ENCODE peak calls at places on chromosomes 2 and 18, in eight cellular contexts. F, Y, D, B, M, E, T and Z are unnamed samples.

GRCh38 chr18:61889541-61889940 is 3.3 kb downstream of the RNF152 start:
- DNase-seq in T (no peak), Y (no peak), F (no peak), D (no peak), E (no peak), B (no peak), M (no peak), Z (no peak)

GRCh38 chr2:56104951-56105350 is 78.8 kb upstream of the CCDC85A start:
- DNase-seq in E (no peak), M (no peak), Y (no peak), F (no peak), D (no peak), T (no peak), B (no peak), Z (no peak)

GRCh38 chr2:137969418-137969765 is 5.1 kb downstream of the HNMT start:
- DNase-seq in Y (no peak), B (no peak), M (no peak), D (peak), E (peak), F (peak), T (peak), Z (no peak)

GRCh38 chr2:979286-979928 is 28.8 kb downstream of the SNTG2 start:
- DNase-seq in T (no peak), E (no peak), F (no peak), B (no peak), M (no peak), D (no peak), Y (no peak), Z (no peak)

GRCh38 chr2:47636596-47636995 is 146.3 kb upstream of the MSH6 start:
- DNase-seq in M (no peak), B (no peak), E (no peak), F (no peak), Y (no peak), T (no peak), D (no peak), Z (no peak)

GRCh38 chr2:199471443-199472057 is 13.8 kb upstream of the SATB2 start:
- DNase-seq in E (no peak), F (no peak), B (no peak), D (peak), T (peak), Y (no peak), M (no peak), Z (peak)

GRCh38 chr2:43293744-43294695 is 67.6 kb upstream of the ZFP36L2 start:
- DNase-seq in T (peak), E (peak), B (peak), Y (peak), M (peak), F (peak), D (peak), Z (no peak)

GRCh38 chr2:54081574-54081973 is 33.8 kb upstream of the ACYP2 start:
- DNase-seq in D (no peak), F (no peak), M (no peak), T (no peak), E (no peak), Y (no peak), B (no peak), Z (no peak)

GRCh38 chr18:23115683-23116096 is 19.6 kb upstream of the CABLES1 start:
- DNase-seq in E (peak), D (peak), T (peak), B (no peak), M (no peak), Y (no peak), F (peak), Z (no peak)

GRCh38 chr2:68721482-68722071 is 13.0 kb upstream of the ARHGAP25 start:
- DNase-seq in Y (no peak), D (no peak), B (no peak), M (no peak), T (no peak), E (no peak), F (no peak), Z (no peak)

GRCh38 chr18:55413474-55413873 is 174.5 kb downstream of the TCF4 start:
- DNase-seq in Y (no peak), M (no peak), D (no peak), B (no peak), E (no peak), T (no peak), F (no peak), Z (no peak)

GRCh38 chr2:102099536-102100293 is 42.8 kb upstream of the IL1R1 start:
- DNase-seq in E (no peak), M (no peak), F (no peak), B (no peak), D (no peak), Y (no peak), T (peak), Z (peak)

GRCh38 chr2:101251844-101252407 is 760 bp upstream of the CNOT11 start:
- DNase-seq in T (no peak), D (no peak), B (peak), F (no peak), M (no peak), Y (peak), E (no peak), Z (no peak)

GRCh38 chr2:74216642-74217041 is 18.2 kb downstream of the MTHFD2 start:
- DNase-seq in B (no peak), Y (no peak), D (no peak), T (no peak), E (no peak), F (no peak), M (no peak), Z (no peak)

GRCh38 chr2:182890305-182890704 is 23.9 kb upstream of the FRZB start:
- DNase-seq in B (no peak), Y (no peak), M (no peak), D (no peak), T (no peak), E (no peak), F (no peak), Z (no peak)

GRCh38 chr2:180959787-180960186 is 20.6 kb upstream of the UBE2E3 start:
- DNase-seq in T (no peak), D (no peak), E (no peak), B (no peak), F (no peak), M (no peak), Y (no peak), Z (no peak)
- H3K4me3 ChIP-seq in T (no peak), D (no peak), E (no peak), B (no peak), F (no peak), M (no peak), Y (no peak), Z (no peak)

GRCh38 chr2:96906719-96907404 is 37.0 kb upstream of the SEMA4C start:
- DNase-seq in Y (no peak), E (no peak), M (peak), F (no peak), D (peak), B (no peak), T (no peak), Z (peak)
- H3K4me3 ChIP-seq in Y (no peak), E (no peak), M (peak), F (no peak), D (no peak), B (no peak), T (no peak), Z (peak)

GRCh38 chr2:219643788-219644398 is 16.5 kb downstream of the SLC4A3 start:
- DNase-seq in B (no peak), T (peak), E (no peak), Y (no peak), D (no peak), F (no peak), M (peak), Z (peak)

GRCh38 chr2:219642465-219643083 is 15.1 kb downstream of the SLC4A3 start:
- DNase-seq in M (peak), Y (peak), F (peak), B (peak), E (peak), D (peak), T (peak), Z (peak)

GRCh38 chr2:219642064-219642444 is 14.6 kb downstream of the SLC4A3 start:
- DNase-seq in Y (no peak), T (no peak), E (no peak), D (no peak), B (no peak), F (no peak), M (no peak), Z (peak)

GRCh38 chr2:219641390-219642063 is 14.1 kb downstream of the SLC4A3 start:
- DNase-seq in T (no peak), M (peak), Y (no peak), D (no peak), B (no peak), F (no peak), E (no peak), Z (peak)

GRCh38 chr2:219643084-219643473 is 15.6 kb downstream of the SLC4A3 start:
- DNase-seq in M (peak), Y (no peak), T (no peak), B (no peak), E (no peak), F (no peak), D (no peak), Z (peak)
- H3K4me3 ChIP-seq in M (no peak), Y (no peak), T (no peak), B (no peak), E (no peak), F (no peak), D (no peak), Z (no peak)

DNA sequence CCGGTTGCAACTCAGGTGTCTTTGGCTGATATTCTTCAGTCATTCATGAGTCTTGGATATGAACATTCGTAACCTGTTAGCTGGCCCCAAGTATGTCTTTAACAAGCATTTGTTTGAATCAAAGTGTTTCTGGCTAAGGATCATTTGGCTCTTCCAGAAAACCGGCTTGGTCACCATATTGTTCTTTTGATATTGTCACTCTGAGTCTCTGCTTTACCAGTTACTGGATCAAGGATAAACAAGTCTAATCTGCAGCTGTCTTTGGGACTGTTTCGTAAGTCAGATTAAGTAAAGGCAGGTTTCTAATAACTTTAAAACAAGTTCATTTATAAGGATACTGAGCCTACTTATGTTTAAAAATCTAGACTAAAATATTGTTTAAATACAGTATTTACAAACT is 49.1 kb downstream of the KDM3A start:
- DNase-seq in E (no peak), M (no peak), T (no peak), D (no peak), F (no peak), B (no peak), Y (no peak), Z (no peak)
- H3K4me3 ChIP-seq in E (no peak), M (no peak), T (no peak), D (no peak), F (no peak), B (no peak), Y (no peak), Z (no peak)

GRCh38 chr18:7117390-7118355 is at the start of gene LAMA1:
- DNase-seq in B (no peak), E (no peak), D (no peak), F (no peak), M (no peak), T (peak), Y (no peak), Z (peak)

GRCh38 chr18:7122376-7122775 is 4.8 kb upstream of the LAMA1 start:
- DNase-seq in E (no peak), T (no peak), B (no peak), M (no peak), F (no peak), D (no peak), Y (no peak), Z (no peak)

GRCh38 chr18:7111134-7111533 is 6.5 kb downstream of the LAMA1 start:
- DNase-seq in D (no peak), F (no peak), B (no peak), E (no peak), M (no peak), Y (no peak), T (no peak), Z (no peak)

GRCh38 chr18:7116001-7116831 is 1.4 kb downstream of the LAMA1 start:
- DNase-seq in T (peak), M (no peak), D (peak), E (peak), B (no peak), F (no peak), Y (no peak), Z (peak)

GRCh38 chr18:7116832-7117389 is 686 bp downstream of the LAMA1 start:
- DNase-seq in T (no peak), F (no peak), B (no peak), D (peak), Y (no peak), E (no peak), M (no peak), Z (peak)
- H3K4me3 ChIP-seq in T (peak), F (peak), B (peak), D (peak), Y (no peak), E (peak), M (peak), Z (peak)

GRCh38 chr2:72915907-72916742 is 1.2 kb upstream of the EMX1 start:
- DNase-seq in E (no peak), T (peak), D (no peak), F (no peak), B (no peak), Y (no peak), M (no peak), Z (no peak)

GRCh38 chr2:72915076-72915906 is 2.0 kb upstream of the EMX1 start:
- DNase-seq in B (no peak), D (no peak), M (no peak), T (no peak), F (no peak), E (no peak), Y (no peak), Z (no peak)

GRCh38 chr2:72913531-72914225 is 3.6 kb upstream of the EMX1 start:
- DNase-seq in M (no peak), T (no peak), Y (no peak), B (no peak), D (no peak), F (no peak), E (no peak), Z (no peak)

GRCh38 chr2:72916743-72917137 is 579 bp upstream of the EMX1 start:
- DNase-seq in B (no peak), M (no peak), F (no peak), Y (no peak), E (no peak), T (no peak), D (no peak), Z (no peak)

GRCh38 chr2:72914226-72915075 is 2.9 kb upstream of the EMX1 start:
- DNase-seq in B (no peak), Y (no peak), D (no peak), M (no peak), E (no peak), T (no peak), F (no peak), Z (no peak)
- H3K4me3 ChIP-seq in B (no peak), Y (no peak), D (no peak), M (no peak), E (no peak), T (no peak), F (no peak), Z (no peak)

GRCh38 chr2:42106257-42106816 is 58.5 kb downstream of the PKDCC start:
- DNase-seq in B (no peak), E (no peak), M (no peak), F (no peak), T (no peak), Y (no peak), D (no peak), Z (no peak)
- H3K4me3 ChIP-seq in B (no peak), E (no peak), M (no peak), F (no peak), T (no peak), Y (peak), D (no peak), Z (no peak)

GRCh38 chr18:28175930-28176673 is 828 bp downstream of the CDH2 start:
- DNase-seq in B (no peak), M (no peak), D (peak), E (no peak), T (peak), Y (no peak), F (no peak), Z (peak)

GRCh38 chr18:28176933-28177827 is at the start of gene CDH2:
- DNase-seq in E (peak), T (peak), D (peak), B (no peak), Y (no peak), M (no peak), F (no peak), Z (peak)

GRCh38 chr18:28177828-28178635 is 1.1 kb upstream of the CDH2 start:
- DNase-seq in E (no peak), B (no peak), D (peak), Y (no peak), M (no peak), T (peak), F (no peak), Z (peak)

GRCh38 chr18:28176674-28176932 is 327 bp downstream of the CDH2 start:
- DNase-seq in Y (no peak), T (no peak), D (no peak), F (no peak), B (no peak), E (no peak), M (no peak), Z (peak)

GRCh38 chr18:28178720-28179119 is 1.8 kb upstream of the CDH2 start:
- DNase-seq in Y (no peak), T (no peak), B (no peak), F (no peak), E (no peak), M (no peak), D (peak), Z (no peak)
- H3K4me3 ChIP-seq in Y (no peak), T (peak), B (no peak), F (peak), E (peak), M (peak), D (peak), Z (no peak)